ENCODE peak calls at places on chromosomes 12 and 14, in five cellular contexts. F is Peyer's patch, S is heart right ventricle, O is ascending aorta, T is psoas muscle. K is an unnamed sample. For H3K4me1, the result is how much of the 10 kb centered on the place peaks cover.

GRCh38 chr12:109020750-109021380 is at the start of gene SVOP:
- DNase-seq in T (peak), O (no peak), S (peak), F (peak), K (peak)

GRCh38 chr12:58633479-58633878 is 286.8 kb downstream of the LRIG3 start:
- DNase-seq in T (no peak), O (no peak), S (no peak), F (no peak), K (no peak)

GRCh38 chr14:89849931-89850330 is 104.6 kb downstream of the EFCAB11 start:
- DNase-seq in T (no peak), O (no peak), S (no peak), F (no peak), K (no peak)

GRCh38 chr12:57435288-57435687 is 704 bp downstream of the INHBC start:
- DNase-seq in F (no peak), T (no peak), O (no peak), S (no peak), K (no peak)

GRCh38 chr14:77882098-77882497 is 82.2 kb downstream of the ADCK1 start:
- DNase-seq in S (peak), O (no peak), F (no peak), T (peak), K (no peak)

GRCh38 chr14:51335521-51335920 is 95.5 kb downstream of the TMX1 start:
- DNase-seq in T (peak), F (peak), S (peak), O (no peak), K (no peak)

GRCh38 chr14:68787235-68787727 is 5.6 kb downstream of the ZFP36L1 start:
- DNase-seq in S (no peak), T (no peak), O (no peak), F (peak), K (no peak)

GRCh38 chr14:65414961-65415589 is 2.5 kb downstream of the FUT8 start:
- DNase-seq in S (peak), F (no peak), O (no peak), T (no peak), K (no peak)

GRCh38 chr12:124049451-124050094 is 76.6 kb downstream of the ZNF664 start:
- DNase-seq in T (no peak), O (no peak), F (no peak), S (no peak), K (no peak)

GRCh38 chr14:85853996-85854526 is 324.1 kb downstream of the FLRT2 start:
- DNase-seq in F (no peak), O (no peak), S (no peak), T (no peak), K (no peak)

GRCh38 chr14:22926316-22926715 is 2.9 kb downstream of the PRMT5 start:
- DNase-seq in S (no peak), O (no peak), T (no peak), F (no peak), K (no peak)

GRCh38 chr14:68692916-68693771 is 99.7 kb downstream of the ZFP36L1 start:
- DNase-seq in S (no peak), T (no peak), O (no peak), F (peak), K (no peak)

GRCh38 chr14:20657216-20658211 is 16.0 kb upstream of the OR6S1 start:
- DNase-seq in S (no peak), T (no peak), O (no peak), F (no peak), K (no peak)

GRCh38 chr12:58711968-58712367 is 208.3 kb downstream of the LRIG3 start:
- DNase-seq in O (no peak), T (no peak), S (no peak), F (no peak), K (no peak)

GRCh38 chr12:56338643-56339422 is at the start of gene IL23A:
- DNase-seq in S (no peak), T (no peak), O (no peak), F (peak), K (no peak)

GRCh38 chr14:74261288-74261687 is 22.0 kb downstream of the VSX2 start:
- DNase-seq in F (no peak), O (no peak), S (no peak), T (no peak), K (no peak)

GRCh38 chr12:29562167-29562776 is 64.8 kb upstream of the OVCH1 start:
- DNase-seq in S (peak), O (no peak), T (no peak), F (no peak), K (no peak)

GRCh38 chr12:21559855-21560569 is 33.9 kb downstream of the SPX start:
- DNase-seq in T (no peak), O (no peak), F (no peak), S (no peak), K (no peak)

GRCh38 chr12:89192419-89192818 is 159.9 kb downstream of the DUSP6 start:
- DNase-seq in F (no peak), S (no peak), O (no peak), T (no peak), K (no peak)
- TF ChIP-seq CTCF in F (no peak), S (no peak), O (no peak), T (no peak), K (no peak)

DNA sequence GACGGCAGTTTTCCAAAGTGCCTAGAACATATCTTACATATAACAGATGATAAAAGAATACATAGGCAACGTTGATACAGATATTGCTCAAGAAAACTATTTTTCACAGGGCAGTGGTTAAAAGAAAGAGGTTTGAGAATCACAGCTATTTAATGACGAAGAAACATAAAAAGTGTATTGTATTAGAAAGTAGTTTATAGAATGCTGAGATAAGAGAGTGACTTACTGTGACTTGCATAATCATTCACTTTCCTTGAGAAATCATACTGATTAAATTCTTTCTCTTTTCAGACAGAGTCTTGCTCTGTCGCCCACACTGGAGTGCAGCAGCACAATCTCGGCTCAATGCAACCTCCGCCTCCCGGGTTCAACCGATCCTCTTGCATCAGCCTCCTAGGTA is 57.7 kb downstream of the PPP1R12A start:
- DNase-seq in T (no peak), O (no peak), S (no peak), F (no peak), K (no peak)
- H3K4me1 ChIP-seq in T (under half), O (under half), S (under half), F (under half), K (under half)

GRCh38 chr14:31270196-31270772 is 62.7 kb upstream of the HECTD1 start:
- DNase-seq in S (no peak), F (peak), O (no peak), T (no peak), K (peak)
- TF ChIP-seq CTCF in S (peak), F (no peak), O (no peak), T (no peak), K (no peak)

GRCh38 chr12:18304609-18305008 is 43.3 kb downstream of the PIK3C2G start:
- DNase-seq in T (no peak), F (no peak), S (no peak), O (no peak), K (no peak)
- H3K4me1 ChIP-seq in T (under half), F (under half), S (under half), O (under half), K (under half)

GRCh38 chr12:68665016-68665569 is 21.7 kb upstream of the NUP107 start:
- DNase-seq in O (no peak), F (no peak), T (no peak), S (no peak), K (no peak)
- TF ChIP-seq CTCF in O (no peak), F (no peak), T (peak), S (no peak), K (no peak)

K was measured in lung.